ENCODE peak calls at places on chromosome X, in eight cellular contexts. M is stomach, N is SK-N-SH, K is Peyer's patch, T is mucosa of descending colon, Y is psoas muscle, U is iPS DF 6.9, C is pancreas. Q is an unnamed sample.

GRCh38 chrX:14032383-14032782 is 2.7 kb upstream of the GEMIN8 start:
- DNase-seq in C (peak), K (peak), T (peak), Y (no peak), U (peak), M (peak), N (peak), Q (no peak)

GRCh38 chrX:12972239-12972638 is 2.7 kb upstream of the TMSB4X start:
- DNase-seq in Y (no peak), M (no peak), T (no peak), K (no peak), N (no peak), U (no peak), C (no peak), Q (no peak)

GRCh38 chrX:107678957-107679740 is 50.8 kb downstream of the PRPS1 start:
- DNase-seq in K (peak), C (no peak), M (peak), U (no peak), Y (peak), N (no peak), T (peak), Q (no peak)

GRCh38 chrX:47498411-47498810 is 15.4 kb upstream of the ZNF41 start:
- DNase-seq in T (no peak), U (no peak), M (no peak), C (no peak), Y (no peak), K (no peak), N (no peak), Q (no peak)

GRCh38 chrX:44874481-44875184 is 1.6 kb downstream of the KDM6A start:
- DNase-seq in T (peak), K (peak), N (peak), Y (no peak), U (no peak), C (no peak), M (peak), Q (no peak)

GRCh38 chrX:118420462-118420861 is 74.6 kb downstream of the WDR44 start:
- DNase-seq in N (no peak), Y (no peak), T (peak), C (no peak), M (no peak), K (no peak), U (no peak), Q (peak)

GRCh38 chrX:96563663-96564062 is 121.0 kb upstream of the DIAPH2 start:
- DNase-seq in T (no peak), K (no peak), M (no peak), N (no peak), C (no peak), Y (no peak), U (no peak), Q (peak)

GRCh38 chrX:49956313-49956712 is 33.9 kb downstream of the CLCN5 start:
- DNase-seq in N (no peak), M (no peak), C (no peak), U (no peak), T (no peak), K (no peak), Y (no peak), Q (no peak)

GRCh38 chrX:7170903-7171302 is 22.9 kb upstream of the PUDP start:
- DNase-seq in Y (no peak), M (peak), C (peak), K (peak), T (peak), U (no peak), N (peak), Q (no peak)

GRCh38 chrX:22136711-22137110 is 104.6 kb downstream of the PHEX start:
- DNase-seq in C (no peak), K (no peak), T (no peak), M (no peak), Y (no peak), U (no peak), N (no peak), Q (no peak)

GRCh38 chrX:37912286-37912685 is 64.9 kb upstream of the DYNLT3 start:
- DNase-seq in K (no peak), N (no peak), U (no peak), T (no peak), M (no peak), C (no peak), Y (no peak), Q (no peak)

GRCh38 chrX:109952985-109953905 is 49.7 kb upstream of the TMEM164 start:
- DNase-seq in U (no peak), K (no peak), N (no peak), Y (no peak), T (peak), C (no peak), M (no peak), Q (no peak)

GRCh38 chrX:117002981-117003380 is 540.2 kb upstream of the CT83 start:
- DNase-seq in N (no peak), C (no peak), K (no peak), U (no peak), Y (no peak), T (no peak), M (no peak), Q (no peak)

GRCh38 chrX:75746891-75747639 is 38.0 kb downstream of the MAGEE2 start:
- DNase-seq in M (peak), C (peak), Y (peak), K (peak), T (peak), N (peak), U (no peak), Q (no peak)

GRCh38 chrX:136767104-136767941 is 13.4 kb downstream of the ARHGEF6 start:
- DNase-seq in C (peak), T (peak), N (peak), Y (peak), M (peak), U (no peak), K (peak), Q (no peak)

GRCh38 chrX:1750267-1750666 is 135.4 kb downstream of the ASMT start:
- DNase-seq in K (no peak), T (no peak), U (no peak), N (no peak), Y (no peak), M (no peak), C (no peak), Q (no peak)

GRCh38 chrX:151359931-151360871 is 36.8 kb upstream of the VMA21 start:
- DNase-seq in M (peak), U (no peak), Y (peak), K (peak), N (peak), T (peak), C (peak), Q (no peak)

GRCh38 chrX:96884027-96884426 is 319 bp downstream of the RPA4 start:
- DNase-seq in U (no peak), M (no peak), T (no peak), K (no peak), Y (no peak), N (no peak), C (no peak), Q (no peak)

GRCh38 chrX:66632473-66632872 is 6.4 kb downstream of the EDA2R start:
- DNase-seq in Y (no peak), K (no peak), N (no peak), C (no peak), M (no peak), U (no peak), T (no peak), Q (no peak)

GRCh38 chrX:154396948-154397887 is 959 bp upstream of the RPL10 start:
- DNase-seq in U (no peak), C (peak), Y (peak), K (peak), M (peak), N (peak), T (peak), Q (no peak)

GRCh38 chrX:21883258-21883657 is 27.5 kb downstream of the YY2 start:
- DNase-seq in Y (no peak), K (no peak), M (no peak), U (no peak), C (no peak), T (peak), N (no peak), Q (peak)

GRCh38 chrX:49862093-49862492 is 17.2 kb upstream of the USP27X start:
- DNase-seq in Y (no peak), C (no peak), T (no peak), K (no peak), N (no peak), M (no peak), U (no peak), Q (no peak)

GRCh38 chrX:72146527-72146926 is 14.8 kb upstream of the RTL5 start:
- DNase-seq in U (no peak), T (no peak), N (no peak), M (no peak), Y (no peak), C (no peak), K (no peak), Q (no peak)

GRCh38 chrX:2351321-2351720 is 149.5 kb downstream of the DHRSX start:
- DNase-seq in N (no peak), C (no peak), M (no peak), K (no peak), T (no peak), U (no peak), Y (no peak), Q (peak)

GRCh38 chrX:38627683-38628082 is 66.3 kb downstream of the TSPAN7 start:
- DNase-seq in U (peak), T (peak), M (no peak), C (no peak), N (peak), Y (no peak), K (peak), Q (no peak)

GRCh38 chrX:18377802-18378201 is 23.3 kb upstream of the SCML2 start:
- DNase-seq in U (no peak), N (peak), C (no peak), K (peak), T (peak), Y (no peak), M (peak), Q (no peak)

GRCh38 chrX:96436105-96436504 is 248.5 kb upstream of the DIAPH2 start:
- DNase-seq in U (no peak), Y (no peak), T (no peak), N (no peak), K (no peak), C (no peak), M (no peak), Q (peak)

GRCh38 chrX:145817299-145817665 is 347 bp upstream of the SLITRK2 start:
- DNase-seq in U (no peak), Y (no peak), N (no peak), K (no peak), T (no peak), M (no peak), C (peak), Q (no peak)

GRCh38 chrX:138710866-138711331 is 618 bp downstream of the FGF13 start:
- DNase-seq in Y (peak), M (no peak), C (peak), U (no peak), K (no peak), N (no peak), T (no peak), Q (no peak)

GRCh38 chrX:138711399-138712347 is at the start of gene FGF13:
- DNase-seq in T (no peak), Y (peak), C (peak), U (peak), M (peak), K (no peak), N (peak), Q (no peak)

GRCh38 chrX:138710311-138710791 is 1.2 kb downstream of the FGF13 start:
- DNase-seq in M (no peak), C (no peak), T (no peak), K (no peak), N (no peak), U (no peak), Y (peak), Q (no peak)

GRCh38 chrX:138708268-138708667 is 3.2 kb downstream of the FGF13 start:
- DNase-seq in C (no peak), N (no peak), K (no peak), U (no peak), Y (no peak), T (no peak), M (no peak), Q (no peak)

DNA sequence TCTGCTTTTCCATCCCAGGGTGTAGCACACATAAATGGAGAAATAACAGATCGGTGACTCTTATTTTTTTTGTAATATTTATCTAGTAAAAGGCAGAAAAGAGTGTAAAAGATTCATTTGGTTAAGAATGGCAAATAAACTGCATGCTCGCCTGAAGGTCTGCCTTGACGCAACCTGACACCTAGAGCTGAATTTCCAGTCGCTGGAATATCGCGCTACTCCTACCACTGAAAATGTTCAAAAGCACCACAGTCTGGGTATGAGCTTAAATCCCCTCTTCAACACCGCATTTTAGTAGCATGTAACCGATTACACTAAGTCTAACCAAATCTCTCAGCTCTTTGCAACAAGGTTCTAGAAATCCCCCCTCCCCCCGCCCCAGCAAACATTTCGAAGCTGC is 1.6 kb downstream of the FGF13 start:
- DNase-seq in U (no peak), N (no peak), M (no peak), K (no peak), C (no peak), Y (no peak), T (no peak), Q (no peak)
- H3K4me3 ChIP-seq in U (peak), N (no peak), M (peak), K (no peak), C (no peak), Y (peak), T (no peak), Q (no peak)

DNA sequence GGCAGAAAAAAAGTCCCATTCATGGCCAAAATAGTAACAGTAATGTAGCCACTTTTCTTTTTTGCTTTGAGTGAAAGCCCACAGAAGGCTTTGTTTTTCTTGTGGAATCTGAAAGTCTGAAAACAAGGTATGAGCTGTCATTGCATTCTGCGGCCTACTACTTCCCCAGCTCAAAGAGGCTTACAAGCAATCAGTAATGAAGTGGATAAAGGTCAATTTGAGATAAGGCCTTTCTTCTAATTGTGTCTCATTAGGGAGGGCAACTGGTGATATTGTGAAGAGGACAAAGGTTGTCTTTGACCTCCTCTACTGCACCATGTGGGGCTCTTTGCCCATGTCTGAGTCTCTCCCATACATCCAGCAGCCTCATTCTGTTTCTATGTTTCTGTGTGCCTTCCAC is 79.9 kb downstream of the SH2D1A start:
- DNase-seq in T (no peak), Y (no peak), C (no peak), N (no peak), K (no peak), M (no peak), U (no peak), Q (no peak)
- H3K4me3 ChIP-seq in T (no peak), Y (no peak), C (no peak), N (no peak), K (no peak), M (no peak), U (no peak), Q (no peak)

DNA sequence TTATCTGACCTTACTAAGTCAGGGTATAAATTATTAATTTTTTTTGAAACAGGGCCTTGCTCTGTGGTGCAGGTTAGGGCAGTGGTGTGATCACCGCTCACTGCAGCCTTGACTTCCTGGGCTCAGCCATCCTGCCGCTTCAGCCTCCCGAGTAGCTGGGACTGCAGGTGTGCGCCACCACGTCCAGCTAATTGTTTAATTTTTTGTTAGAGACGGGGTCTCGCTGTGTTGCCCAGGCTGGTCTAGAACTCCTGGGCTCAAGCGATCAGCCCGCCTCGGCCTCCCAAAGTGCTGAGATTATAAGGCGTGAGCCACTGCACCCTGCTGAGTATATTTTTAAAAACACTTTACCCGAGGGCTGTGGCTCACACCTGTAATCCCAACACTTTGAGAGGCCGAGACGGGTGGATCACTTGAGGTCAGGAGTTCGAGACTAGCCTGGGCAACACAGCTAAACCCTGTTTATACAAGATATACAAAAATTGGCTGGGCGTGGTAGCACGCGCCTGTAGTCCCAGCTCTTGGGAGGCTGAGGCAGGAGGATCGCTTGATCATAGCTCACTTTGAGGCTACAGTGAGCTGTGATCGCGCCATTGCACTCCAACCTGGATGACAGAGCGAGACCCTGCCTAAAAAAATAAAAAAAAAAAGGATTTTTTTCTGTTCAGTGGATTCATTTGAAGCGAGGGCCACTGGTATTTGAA is 721 bp upstream of the TBC1D25 start:
- DNase-seq in N (no peak), U (no peak), K (no peak), Y (no peak), C (no peak), M (no peak), T (no peak), Q (no peak)
- H3K4me3 ChIP-seq in N (peak), U (no peak), K (peak), Y (peak), C (no peak), M (peak), T (no peak), Q (peak)

GRCh38 chrX:30668581-30668980 is 15.4 kb downstream of the GK start:
- DNase-seq in T (no peak), M (no peak), Y (no peak), K (no peak), U (no peak), N (no peak), C (no peak), Q (no peak)
- H3K4me3 ChIP-seq in T (no peak), M (no peak), Y (no peak), K (no peak), U (no peak), N (no peak), C (no peak), Q (no peak)

GRCh38 chrX:135264210-135264609 is 12.3 kb downstream of the ETDA start:
- DNase-seq in M (no peak), N (no peak), U (no peak), T (no peak), K (no peak), C (no peak), Y (no peak), Q (no peak)
- H3K4me3 ChIP-seq in M (no peak), N (no peak), U (no peak), T (no peak), K (no peak), C (no peak), Y (no peak), Q (no peak)

DNA sequence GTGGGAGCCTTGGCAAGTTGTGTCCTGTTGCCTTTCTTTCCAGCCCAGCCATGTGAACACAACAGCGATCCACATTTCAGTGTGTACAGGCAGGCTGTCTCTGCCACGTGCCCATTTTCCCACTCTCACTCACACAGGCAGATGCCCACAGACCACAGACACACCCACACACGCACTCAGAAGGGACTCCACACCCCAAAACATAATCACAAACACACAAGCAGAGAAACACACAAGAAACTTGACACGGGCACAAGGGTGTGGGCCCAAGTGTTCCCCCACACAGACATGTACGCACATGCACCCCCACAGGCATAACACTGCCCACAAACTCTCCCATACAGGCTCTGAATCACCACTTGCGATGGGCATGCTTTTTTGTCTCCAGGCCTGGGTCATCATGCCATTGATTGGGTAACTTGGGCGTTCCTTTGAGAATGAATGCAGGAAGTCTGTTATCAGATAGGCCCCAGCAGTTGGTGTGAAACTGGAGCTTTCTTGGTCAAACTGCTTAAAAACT is 84.3 kb downstream of the NBDY start:
- DNase-seq in K (no peak), M (no peak), T (peak), U (no peak), C (no peak), N (no peak), Y (peak), Q (no peak)
- H3K4me3 ChIP-seq in K (no peak), M (no peak), T (no peak), U (no peak), C (no peak), N (no peak), Y (no peak), Q (no peak)

DNA sequence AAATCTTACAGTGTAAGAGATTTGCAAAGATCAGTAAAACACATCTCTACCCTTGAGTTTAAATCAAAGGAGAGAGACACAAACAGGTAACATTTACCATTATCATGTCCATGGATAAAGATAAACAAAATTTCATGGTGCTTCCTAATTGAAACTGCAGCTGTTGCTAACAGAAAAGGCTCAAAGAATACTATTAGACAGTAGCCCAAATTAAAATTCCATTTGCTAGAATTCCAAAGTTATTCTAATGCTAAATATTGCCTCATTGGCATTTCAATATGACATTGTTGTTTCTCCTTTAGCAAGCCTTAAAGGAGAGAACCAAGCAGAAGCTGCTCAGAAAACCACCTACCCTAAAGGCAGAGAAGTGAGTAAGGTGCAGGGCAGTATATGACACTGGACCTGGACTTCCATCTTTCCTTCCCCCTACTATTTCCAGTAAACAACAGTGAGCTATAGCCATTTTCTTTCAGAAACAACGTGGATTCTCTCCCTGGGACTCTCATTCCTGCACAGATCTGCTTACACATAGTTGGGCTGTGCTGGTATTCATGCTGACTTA is 19.5 kb upstream of the ZCCHC13 start:
- DNase-seq in N (no peak), U (no peak), K (no peak), T (no peak), Y (no peak), C (no peak), M (no peak), Q (no peak)
- H3K4me3 ChIP-seq in N (no peak), U (no peak), K (no peak), T (no peak), Y (no peak), C (no peak), M (no peak), Q (no peak)

DNA sequence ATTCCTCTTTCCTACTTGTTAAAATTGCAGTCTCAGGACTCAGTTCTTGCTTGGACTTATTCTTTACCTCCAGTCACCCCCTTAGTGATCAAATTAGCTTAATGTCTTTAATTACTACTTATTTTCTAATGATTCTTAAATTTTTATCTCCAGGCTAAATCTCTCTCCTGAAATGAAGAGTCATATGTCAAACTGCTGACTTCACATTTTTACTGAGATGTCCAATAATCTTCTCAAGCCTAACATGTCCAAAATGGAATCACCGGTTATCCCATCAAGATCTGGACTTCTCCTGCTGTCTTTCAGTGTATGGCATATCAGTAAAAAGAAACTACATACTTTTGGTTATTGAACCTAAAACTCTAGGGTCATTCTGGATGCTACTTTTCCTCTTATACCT is 332.3 kb upstream of the HTR2C start:
- DNase-seq in M (no peak), Y (no peak), K (no peak), U (no peak), C (no peak), T (no peak), N (no peak), Q (no peak)
- H3K4me3 ChIP-seq in M (no peak), Y (no peak), K (no peak), U (no peak), C (no peak), T (no peak), N (no peak), Q (no peak)

GRCh38 chrX:74550295-74550802 is 64.1 kb downstream of the RLIM start:
- DNase-seq in U (no peak), K (peak), N (peak), T (peak), Y (peak), M (peak), C (peak), Q (no peak)
- H3K4me3 ChIP-seq in U (no peak), K (no peak), N (no peak), T (no peak), Y (no peak), M (no peak), C (no peak), Q (no peak)